ENCODE peak calls at places on chromosomes 3 and 15, in six cellular contexts. I is HS-27A, W is AG08395, B is SIG-M5, U is iris pigment epithelial cell, P is head of caudate nucleus. G is an unnamed sample.

GRCh38 chr3:69791111-69791510 is 51.8 kb downstream of the MITF start:
- DNase-seq in W (peak), I (no peak), U (peak), B (no peak), P (no peak), G (no peak)

GRCh38 chr3:129822679-129823078 is 70.8 kb downstream of the TMCC1 start:
- DNase-seq in W (peak), I (no peak), B (no peak), P (no peak), U (peak), G (no peak)

GRCh38 chr15:67050062-67050461 is 15.3 kb upstream of the SMAD3 start:
- DNase-seq in P (no peak), U (peak), W (peak), I (no peak), B (no peak), G (no peak)

GRCh38 chr3:150743508-150743907 is 19.5 kb downstream of the SIAH2 start:
- DNase-seq in I (no peak), U (peak), P (no peak), W (no peak), B (no peak), G (no peak)

GRCh38 chr15:99320374-99321215 is 69.3 kb downstream of the LRRC28 start:
- DNase-seq in U (no peak), B (no peak), P (no peak), I (no peak), W (no peak), G (no peak)

GRCh38 chr3:61725851-61726333 is 164.5 kb downstream of the PTPRG start:
- DNase-seq in P (no peak), U (peak), I (peak), B (no peak), W (peak), G (no peak)

GRCh38 chr15:29736745-29737023 is 85.6 kb downstream of the TJP1 start:
- DNase-seq in P (no peak), W (peak), U (peak), B (no peak), I (peak), G (no peak)

GRCh38 chr3:11060500-11061251 is 68.1 kb downstream of the SLC6A1 start:
- DNase-seq in B (no peak), I (peak), W (peak), U (peak), P (peak), G (no peak)